ENCODE peak calls at places on chromosomes 7 and 10, in five cellular contexts. One of them, this sample, is unnamed. For H3K36me3, H3K9me3 and H3K4me1, the result is how much of the 10 kb centered on the place peaks cover.

GRCh38 chr7:98354511-98355249 is 46.2 kb downstream of the BAIAP2L1 start:
- DNase-seq in cardiac muscle cell: no peak
- DNase-seq in IMR-90: peak
- DNase-seq in ascending aorta: no peak
- DNase-seq in esophagus squamous epithelium: no peak
- DNase-seq in this sample: no peak

GRCh38 chr10:31602541-31603244 is 283.7 kb downstream of the ZEB1 start:
- DNase-seq in cardiac muscle cell: peak
- DNase-seq in IMR-90: peak
- DNase-seq in ascending aorta: peak
- DNase-seq in esophagus squamous epithelium: no peak
- DNase-seq in this sample: no peak

GRCh38 chr7:11233871-11234270 is 260.2 kb downstream of the PHF14 start:
- DNase-seq in cardiac muscle cell: no peak
- DNase-seq in IMR-90: no peak
- DNase-seq in ascending aorta: no peak
- DNase-seq in esophagus squamous epithelium: no peak
- DNase-seq in this sample: no peak

GRCh38 chr10:22251751-22252285 is 34.0 kb upstream of the EBLN1 start:
- DNase-seq in cardiac muscle cell: peak
- DNase-seq in IMR-90: no peak
- DNase-seq in ascending aorta: no peak
- DNase-seq in esophagus squamous epithelium: no peak
- DNase-seq in this sample: peak

GRCh38 chr10:62589689-62590088 is 214.8 kb upstream of the ADO start:
- DNase-seq in cardiac muscle cell: no peak
- DNase-seq in IMR-90: peak
- DNase-seq in ascending aorta: no peak
- DNase-seq in esophagus squamous epithelium: no peak
- DNase-seq in this sample: no peak

GRCh38 chr7:38321515-38321944 is 48.1 kb upstream of the TARP start:
- DNase-seq in cardiac muscle cell: no peak
- DNase-seq in IMR-90: peak
- DNase-seq in ascending aorta: no peak
- DNase-seq in esophagus squamous epithelium: no peak
- DNase-seq in this sample: no peak

GRCh38 chr7:131911112-131911511 is 354.7 kb upstream of the PODXL start:
- DNase-seq in cardiac muscle cell: no peak
- DNase-seq in IMR-90: no peak
- DNase-seq in ascending aorta: no peak
- DNase-seq in esophagus squamous epithelium: no peak
- DNase-seq in this sample: no peak

GRCh38 chr7:46145412-46145811 is 224.3 kb upstream of the IGFBP3 start:
- DNase-seq in cardiac muscle cell: peak
- DNase-seq in IMR-90: peak
- DNase-seq in ascending aorta: no peak
- DNase-seq in esophagus squamous epithelium: no peak
- DNase-seq in this sample: no peak

GRCh38 chr7:123183431-123183830 is 16.3 kb downstream of the SLC13A1 start:
- DNase-seq in cardiac muscle cell: no peak
- DNase-seq in IMR-90: no peak
- DNase-seq in ascending aorta: no peak
- DNase-seq in esophagus squamous epithelium: no peak
- DNase-seq in this sample: no peak

GRCh38 chr7:159070422-159071148 is 74.1 kb downstream of the VIPR2 start:
- DNase-seq in cardiac muscle cell: no peak
- DNase-seq in IMR-90: no peak
- DNase-seq in ascending aorta: no peak
- DNase-seq in esophagus squamous epithelium: no peak
- DNase-seq in this sample: no peak

GRCh38 chr7:66255533-66256100 is 50.5 kb downstream of the TPST1 start:
- DNase-seq in cardiac muscle cell: no peak
- DNase-seq in IMR-90: peak
- DNase-seq in ascending aorta: no peak
- DNase-seq in esophagus squamous epithelium: no peak
- DNase-seq in this sample: no peak

GRCh38 chr10:77633376-77633775 is 4.2 kb downstream of the KCNMA1 start:
- DNase-seq in cardiac muscle cell: no peak
- DNase-seq in IMR-90: no peak
- DNase-seq in ascending aorta: no peak
- DNase-seq in esophagus squamous epithelium: no peak
- DNase-seq in this sample: no peak

GRCh38 chr7:117085275-117085674 is 132.0 kb downstream of the ST7 start:
- DNase-seq in cardiac muscle cell: no peak
- DNase-seq in IMR-90: no peak
- DNase-seq in ascending aorta: no peak
- DNase-seq in esophagus squamous epithelium: no peak
- DNase-seq in this sample: no peak

GRCh38 chr10:71946700-71947099 is 17.5 kb upstream of the CHST3 start:
- DNase-seq in cardiac muscle cell: no peak
- DNase-seq in IMR-90: no peak
- DNase-seq in ascending aorta: no peak
- DNase-seq in esophagus squamous epithelium: no peak
- DNase-seq in this sample: no peak

GRCh38 chr10:101579516-101579870 is 8.6 kb downstream of the POLL start:
- DNase-seq in cardiac muscle cell: no peak
- DNase-seq in IMR-90: no peak
- DNase-seq in ascending aorta: no peak
- DNase-seq in esophagus squamous epithelium: no peak
- DNase-seq in this sample: no peak

GRCh38 chr10:56068473-56069263 is 292.4 kb downstream of the ZWINT start:
- DNase-seq in cardiac muscle cell: no peak
- DNase-seq in IMR-90: no peak
- DNase-seq in ascending aorta: no peak
- DNase-seq in esophagus squamous epithelium: no peak
- DNase-seq in this sample: no peak

GRCh38 chr7:93530701-93531100 is 43.8 kb downstream of the CALCR start:
- DNase-seq in cardiac muscle cell: no peak
- DNase-seq in IMR-90: no peak
- DNase-seq in ascending aorta: no peak
- DNase-seq in esophagus squamous epithelium: no peak
- DNase-seq in this sample: no peak

GRCh38 chr7:36064676-36065075 is 88.4 kb upstream of the EEPD1 start:
- DNase-seq in cardiac muscle cell: no peak
- DNase-seq in IMR-90: no peak
- DNase-seq in ascending aorta: no peak
- DNase-seq in esophagus squamous epithelium: no peak
- DNase-seq in this sample: no peak

GRCh38 chr7:18940577-18941134 is 176.8 kb downstream of the TWIST1 start:
- DNase-seq in cardiac muscle cell: no peak
- DNase-seq in IMR-90: no peak
- DNase-seq in ascending aorta: no peak
- DNase-seq in esophagus squamous epithelium: no peak
- DNase-seq in this sample: no peak

GRCh38 chr7:128318696-128319095 is 25.0 kb downstream of the RBM28 start:
- DNase-seq in cardiac muscle cell: no peak
- DNase-seq in IMR-90: no peak
- DNase-seq in ascending aorta: no peak
- DNase-seq in esophagus squamous epithelium: no peak
- DNase-seq in this sample: no peak

GRCh38 chr7:140640060-140640611 is 477 bp downstream of the DENND2A start:
- DNase-seq in cardiac muscle cell: peak
- DNase-seq in IMR-90: peak
- DNase-seq in ascending aorta: no peak
- DNase-seq in esophagus squamous epithelium: no peak
- DNase-seq in this sample: no peak

GRCh38 chr7:105600720-105601550 is 19.6 kb upstream of the EFCAB10 start:
- DNase-seq in cardiac muscle cell: no peak
- DNase-seq in IMR-90: no peak
- DNase-seq in ascending aorta: no peak
- DNase-seq in esophagus squamous epithelium: no peak
- DNase-seq in this sample: no peak

GRCh38 chr10:79377557-79378382 is 30.5 kb downstream of the PPIF start:
- DNase-seq in cardiac muscle cell: no peak
- DNase-seq in IMR-90: no peak
- DNase-seq in ascending aorta: no peak
- DNase-seq in esophagus squamous epithelium: no peak
- DNase-seq in this sample: no peak

GRCh38 chr10:94123253-94123995 is 129.7 kb downstream of the PLCE1 start:
- DNase-seq in cardiac muscle cell: peak
- DNase-seq in IMR-90: peak
- DNase-seq in ascending aorta: no peak
- DNase-seq in esophagus squamous epithelium: no peak
- DNase-seq in this sample: no peak

GRCh38 chr7:46071076-46071475 is 150.0 kb upstream of the IGFBP3 start:
- DNase-seq in cardiac muscle cell: no peak
- DNase-seq in IMR-90: no peak
- DNase-seq in ascending aorta: no peak
- DNase-seq in esophagus squamous epithelium: no peak
- DNase-seq in this sample: no peak

GRCh38 chr10:665579-666091 is 23.8 kb downstream of the DIP2C start:
- DNase-seq in cardiac muscle cell: no peak
- DNase-seq in IMR-90: peak
- DNase-seq in ascending aorta: no peak
- DNase-seq in esophagus squamous epithelium: no peak
- DNase-seq in this sample: no peak

GRCh38 chr7:111980721-111981120 is 225.5 kb downstream of the DOCK4 start:
- DNase-seq in cardiac muscle cell: no peak
- DNase-seq in IMR-90: no peak
- DNase-seq in ascending aorta: no peak
- DNase-seq in esophagus squamous epithelium: no peak
- DNase-seq in this sample: no peak

GRCh38 chr10:113019096-113019495 is 69.0 kb downstream of the TCF7L2 start:
- DNase-seq in cardiac muscle cell: no peak
- DNase-seq in IMR-90: no peak
- DNase-seq in ascending aorta: no peak
- DNase-seq in esophagus squamous epithelium: no peak
- DNase-seq in this sample: no peak

GRCh38 chr10:71638087-71638576 is 81.4 kb downstream of the C10orf105 start:
- DNase-seq in cardiac muscle cell: no peak
- DNase-seq in IMR-90: no peak
- DNase-seq in ascending aorta: no peak
- DNase-seq in esophagus squamous epithelium: no peak
- DNase-seq in this sample: no peak

GRCh38 chr7:116138202-116138801 is 72.0 kb upstream of the TES start:
- DNase-seq in cardiac muscle cell: peak
- DNase-seq in IMR-90: peak
- DNase-seq in ascending aorta: no peak
- DNase-seq in esophagus squamous epithelium: no peak
- DNase-seq in this sample: no peak

GRCh38 chr10:120420421-120420820 is 36.6 kb upstream of the PLPP4 start:
- DNase-seq in cardiac muscle cell: no peak
- DNase-seq in IMR-90: no peak
- DNase-seq in ascending aorta: no peak
- DNase-seq in esophagus squamous epithelium: no peak
- DNase-seq in this sample: no peak

DNA sequence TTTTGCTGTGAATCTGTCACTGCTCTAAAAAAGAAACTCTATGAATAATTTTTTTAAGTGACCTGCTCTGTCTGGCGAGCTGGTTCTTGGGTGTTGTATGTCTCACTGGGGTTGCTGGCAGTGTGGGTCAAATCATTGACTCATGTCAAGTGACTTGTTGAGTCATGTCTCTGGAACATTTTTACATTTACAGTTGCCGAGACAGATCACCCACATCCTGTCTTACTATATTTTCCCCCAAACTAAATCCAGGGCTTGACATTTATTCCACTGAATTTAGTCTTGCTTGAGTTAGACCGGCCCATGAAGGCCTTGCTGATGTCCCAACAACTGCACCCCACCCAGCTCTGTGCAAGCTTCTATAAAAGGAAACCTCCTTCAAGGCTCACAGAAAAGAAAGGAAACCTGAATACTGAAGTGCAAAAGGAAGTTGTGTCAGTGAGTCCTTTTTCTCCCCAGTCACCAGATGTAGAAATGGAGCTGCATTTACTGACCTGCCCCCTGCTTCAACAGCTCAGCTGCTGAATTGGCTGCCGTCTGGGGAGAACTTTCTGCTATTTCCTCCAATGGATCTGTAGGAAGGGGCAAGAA is 290.4 kb downstream of the TNS3 start:
- DNase-seq in cardiac muscle cell: no peak
- DNase-seq in IMR-90: peak
- DNase-seq in ascending aorta: peak
- DNase-seq in esophagus squamous epithelium: no peak
- DNase-seq in this sample: no peak
- H3K36me3 ChIP-seq in cardiac muscle cell: under half
- H3K36me3 ChIP-seq in IMR-90: under half
- H3K36me3 ChIP-seq in ascending aorta: under half
- H3K36me3 ChIP-seq in esophagus squamous epithelium: under half
- H3K36me3 ChIP-seq in this sample: under half

GRCh38 chr10:81728692-81729091 is 146.3 kb upstream of the NRG3 start:
- DNase-seq in cardiac muscle cell: no peak
- DNase-seq in IMR-90: no peak
- DNase-seq in ascending aorta: no peak
- DNase-seq in esophagus squamous epithelium: no peak
- DNase-seq in this sample: no peak

GRCh38 chr10:81733547-81733946 is 141.4 kb upstream of the NRG3 start:
- DNase-seq in cardiac muscle cell: no peak
- DNase-seq in IMR-90: no peak
- DNase-seq in ascending aorta: no peak
- DNase-seq in esophagus squamous epithelium: no peak
- DNase-seq in this sample: no peak

GRCh38 chr10:81725851-81726250 is 149.1 kb upstream of the NRG3 start:
- DNase-seq in cardiac muscle cell: no peak
- DNase-seq in IMR-90: no peak
- DNase-seq in ascending aorta: no peak
- DNase-seq in esophagus squamous epithelium: no peak
- DNase-seq in this sample: no peak

GRCh38 chr10:81730901-81731300 is 144.1 kb upstream of the NRG3 start:
- DNase-seq in cardiac muscle cell: no peak
- DNase-seq in IMR-90: no peak
- DNase-seq in ascending aorta: no peak
- DNase-seq in esophagus squamous epithelium: no peak
- DNase-seq in this sample: no peak
- H3K9me3 ChIP-seq in cardiac muscle cell: under half
- H3K9me3 ChIP-seq in IMR-90: under half
- H3K9me3 ChIP-seq in ascending aorta: under half
- H3K9me3 ChIP-seq in esophagus squamous epithelium: under half
- H3K9me3 ChIP-seq in this sample: under half

GRCh38 chr7:50377356-50377755 is 72.8 kb downstream of the FIGNL1 start:
- DNase-seq in cardiac muscle cell: no peak
- DNase-seq in IMR-90: no peak
- DNase-seq in ascending aorta: no peak
- DNase-seq in esophagus squamous epithelium: no peak
- DNase-seq in this sample: no peak

GRCh38 chr7:50382455-50382854 is 67.7 kb downstream of the FIGNL1 start:
- DNase-seq in cardiac muscle cell: no peak
- DNase-seq in IMR-90: no peak
- DNase-seq in ascending aorta: no peak
- DNase-seq in esophagus squamous epithelium: no peak
- DNase-seq in this sample: no peak

GRCh38 chr7:50379539-50379938 is 70.6 kb downstream of the FIGNL1 start:
- DNase-seq in cardiac muscle cell: no peak
- DNase-seq in IMR-90: no peak
- DNase-seq in ascending aorta: no peak
- DNase-seq in esophagus squamous epithelium: no peak
- DNase-seq in this sample: no peak

GRCh38 chr7:50376056-50376455 is 71.5 kb downstream of the IKZF1 start:
- DNase-seq in cardiac muscle cell: no peak
- DNase-seq in IMR-90: no peak
- DNase-seq in ascending aorta: no peak
- DNase-seq in esophagus squamous epithelium: no peak
- DNase-seq in this sample: no peak

GRCh38 chr7:50379082-50379481 is 71.1 kb downstream of the FIGNL1 start:
- DNase-seq in cardiac muscle cell: peak
- DNase-seq in IMR-90: no peak
- DNase-seq in ascending aorta: no peak
- DNase-seq in esophagus squamous epithelium: no peak
- DNase-seq in this sample: no peak
- H3K4me1 ChIP-seq in cardiac muscle cell: under half
- H3K4me1 ChIP-seq in IMR-90: under half
- H3K4me1 ChIP-seq in ascending aorta: under half
- H3K4me1 ChIP-seq in esophagus squamous epithelium: under half
- H3K4me1 ChIP-seq in this sample: half or more

GRCh38 chr10:95333997-95334792 is 43.4 kb upstream of the PDLIM1 start:
- DNase-seq in cardiac muscle cell: no peak
- DNase-seq in IMR-90: peak
- DNase-seq in ascending aorta: peak
- DNase-seq in esophagus squamous epithelium: peak
- DNase-seq in this sample: no peak
- H3K36me3 ChIP-seq in cardiac muscle cell: under half
- H3K36me3 ChIP-seq in IMR-90: under half
- H3K36me3 ChIP-seq in ascending aorta: half or more
- H3K36me3 ChIP-seq in esophagus squamous epithelium: under half
- H3K36me3 ChIP-seq in this sample: under half

This sample was measured in CD8-positive, alpha-beta T cell.